ENCODE peak calls at places on chromosomes 3 and 15, in five cellular contexts. G, F, Y, C and L are unnamed samples.

GRCh38 chr15:69104050-69104750 is 56.2 kb upstream of the GLCE start:
- DNase-seq in C (no peak), F (no peak), G (no peak), Y (no peak), L (no peak)

GRCh38 chr3:30496496-30496966 is 109.9 kb upstream of the TGFBR2 start:
- DNase-seq in G (peak; percentile 31), F (no peak), C (no peak), Y (no peak), L (no peak)

GRCh38 chr3:177729939-177730700 is 532.8 kb upstream of the TBL1XR1 start:
- DNase-seq in C (no peak), G (no peak), Y (no peak), F (no peak), L (no peak)

GRCh38 chr15:37586976-37587375 is 347.5 kb upstream of the TMCO5A start:
- DNase-seq in C (no peak), F (no peak), G (no peak), Y (peak; percentile 47), L (no peak)

GRCh38 chr3:32681811-32682210 is 3.2 kb upstream of the CNOT10 start:
- DNase-seq in F (no peak), Y (no peak), G (no peak), C (no peak), L (no peak)

GRCh38 chr3:20622304-20622703 is 436.3 kb upstream of the SGO1 start:
- DNase-seq in G (no peak), F (no peak), C (no peak), Y (no peak), L (no peak)

GRCh38 chr3:167887096-167887495 is 151.6 kb downstream of the SERPINI1 start:
- DNase-seq in F (no peak), Y (no peak), G (no peak), C (no peak), L (no peak)

GRCh38 chr15:93454788-93455187 is 365.8 kb upstream of the RGMA start:
- DNase-seq in G (no peak), Y (no peak), C (no peak), F (no peak), L (no peak)

GRCh38 chr15:74815121-74815933 is 2.7 kb downstream of the LMAN1L start:
- DNase-seq in G (no peak), F (no peak), Y (no peak), C (no peak), L (peak; percentile 85)

GRCh38 chr3:156817931-156818765 is 8.0 kb upstream of the LEKR1 start:
- DNase-seq in Y (peak; percentile 4), F (no peak), G (no peak), C (no peak), L (no peak)

GRCh38 chr3:64187065-64187959 is 38.0 kb downstream of the PRICKLE2 start:
- DNase-seq in C (no peak), Y (peak; percentile 98), F (no peak), G (peak; percentile 54), L (no peak)

GRCh38 chr3:177279118-177279815 is 82.0 kb upstream of the TBL1XR1 start:
- DNase-seq in G (no peak), F (no peak), Y (no peak), C (no peak), L (no peak)

GRCh38 chr3:4899654-4900236 is 79.5 kb upstream of the BHLHE40 start:
- DNase-seq in C (no peak), G (no peak), Y (no peak), F (no peak), L (no peak)

GRCh38 chr15:97759363-97759762 is 201.1 kb upstream of the ARRDC4 start:
- DNase-seq in Y (peak; percentile 36), F (no peak), G (no peak), C (no peak), L (no peak)

GRCh38 chr3:116367761-116368395 is 77.4 kb downstream of the LSAMP start:
- DNase-seq in C (no peak), F (no peak), G (no peak), Y (no peak), L (peak; percentile 36)

GRCh38 chr3:105322570-105323273 is 44.0 kb upstream of the ALCAM start:
- DNase-seq in F (no peak), G (no peak), Y (no peak), C (no peak), L (no peak)

GRCh38 chr15:72042865-72043264 is 75.1 kb downstream of the MYO9A start:
- DNase-seq in G (no peak), F (no peak), Y (no peak), C (no peak), L (no peak)

GRCh38 chr3:100106531-100107155 is 7.7 kb downstream of the FILIP1L start:
- DNase-seq in Y (no peak), F (no peak), C (no peak), G (no peak), L (no peak)

GRCh38 chr3:193744048-193744821 is 151.2 kb downstream of the OPA1 start:
- DNase-seq in Y (no peak), G (no peak), F (peak; percentile 22), C (no peak), L (no peak)

GRCh38 chr15:69478259-69478687 is 25.7 kb downstream of the RPLP1 start:
- DNase-seq in Y (peak; percentile 66), G (no peak), F (peak; percentile 64), C (peak; percentile 65), L (peak; percentile 41)

GRCh38 chr15:44193651-44194396 is 1.2 kb downstream of the FRMD5 start:
- DNase-seq in G (peak; percentile 78), C (no peak), F (no peak), Y (peak; percentile 34), L (peak; percentile 44)